ENCODE peak calls at places on chromosome 5, in four cellular contexts. K is cardiac muscle cell; Z is A549; P is CD8-positive, alpha-beta memory T cell. V is an unnamed sample.

GRCh38 chr5:104053057-104053666 is 490.6 kb upstream of the NUDT12 start:
- DNase-seq in K (peak), Z (no peak), P (no peak), V (no peak)

GRCh38 chr5:5181650-5182324 is 41.7 kb downstream of the ADAMTS16 start:
- DNase-seq in K (no peak), Z (no peak), P (no peak), V (no peak)

GRCh38 chr5:79509244-79509880 is 4.6 kb downstream of the HOMER1 start:
- DNase-seq in K (no peak), Z (no peak), P (no peak), V (no peak)

GRCh38 chr5:5886812-5887486 is 464.5 kb downstream of the ICE1 start:
- DNase-seq in K (peak), Z (peak), P (no peak), V (no peak)

GRCh38 chr5:75457691-75458090 is 53.7 kb downstream of the CERT1 start:
- DNase-seq in K (no peak), Z (no peak), P (no peak), V (no peak)

GRCh38 chr5:54018438-54018837 is 291.9 kb downstream of the ARL15 start:
- DNase-seq in K (no peak), Z (no peak), P (no peak), V (no peak)

GRCh38 chr5:14475013-14475412 is 106.6 kb upstream of the OTULINL start:
- DNase-seq in K (no peak), Z (no peak), P (no peak), V (no peak)

GRCh38 chr5:53407373-53407772 is 73.1 kb upstream of the FST start:
- DNase-seq in K (no peak), Z (no peak), P (no peak), V (no peak)

GRCh38 chr5:140261403-140262171 is 41.3 kb downstream of the PFDN1 start:
- DNase-seq in K (peak), Z (peak), P (no peak), V (peak)

GRCh38 chr5:176904276-176904675 is 5.1 kb upstream of the HK3 start:
- DNase-seq in K (no peak), Z (no peak), P (no peak), V (no peak)

GRCh38 chr5:93622240-93622885 is 39.3 kb downstream of the NR2F1 start:
- DNase-seq in K (no peak), Z (no peak), P (no peak), V (no peak)

GRCh38 chr5:175728316-175728715 is 70.4 kb downstream of the HRH2 start:
- DNase-seq in K (peak), Z (no peak), P (no peak), V (no peak)

GRCh38 chr5:79107020-79107796 is 4.4 kb upstream of the BHMT start:
- DNase-seq in K (no peak), Z (no peak), P (no peak), V (no peak)

GRCh38 chr5:87156631-87157030 is 111.1 kb upstream of the RASA1 start:
- DNase-seq in K (no peak), Z (no peak), P (no peak), V (no peak)

GRCh38 chr5:65791721-65792698 is 70.0 kb downstream of the NLN start:
- DNase-seq in K (no peak), Z (no peak), P (no peak), V (peak)

GRCh38 chr5:76500633-76501393 is 97.7 kb downstream of the IQGAP2 start:
- DNase-seq in K (no peak), Z (no peak), P (no peak), V (no peak)

GRCh38 chr5:134948929-134949328 is 18.8 kb upstream of the CATSPER3 start:
- DNase-seq in K (no peak), Z (no peak), P (no peak), V (no peak)

GRCh38 chr5:136058031-136058971 is 29.5 kb downstream of the TGFBI start:
- DNase-seq in K (no peak), Z (peak), P (no peak), V (no peak)

GRCh38 chr5:97991236-97991635 is 782.2 kb upstream of the RGMB start:
- DNase-seq in K (no peak), Z (no peak), P (no peak), V (no peak)

GRCh38 chr5:43418561-43418960 is 6.4 kb upstream of the CCL28 start:
- DNase-seq in K (no peak), Z (no peak), P (no peak), V (no peak)

GRCh38 chr5:177086918-177087706 is 397 bp downstream of the FGFR4 start:
- DNase-seq in K (no peak), Z (peak), P (peak), V (peak)

GRCh38 chr5:135157421-135158314 is 123.6 kb upstream of the PITX1 start:
- DNase-seq in K (no peak), Z (no peak), P (no peak), V (no peak)

GRCh38 chr5:140143521-140144258 is 18.0 kb downstream of the IGIP start:
- DNase-seq in K (no peak), Z (no peak), P (no peak), V (no peak)

GRCh38 chr5:109329296-109330252 is 80.2 kb downstream of the PJA2 start:
- DNase-seq in K (no peak), Z (no peak), P (no peak), V (no peak)

GRCh38 chr5:163867738-163868137 is 362.3 kb downstream of the MAT2B start:
- DNase-seq in K (no peak), Z (no peak), P (no peak), V (no peak)

DNA sequence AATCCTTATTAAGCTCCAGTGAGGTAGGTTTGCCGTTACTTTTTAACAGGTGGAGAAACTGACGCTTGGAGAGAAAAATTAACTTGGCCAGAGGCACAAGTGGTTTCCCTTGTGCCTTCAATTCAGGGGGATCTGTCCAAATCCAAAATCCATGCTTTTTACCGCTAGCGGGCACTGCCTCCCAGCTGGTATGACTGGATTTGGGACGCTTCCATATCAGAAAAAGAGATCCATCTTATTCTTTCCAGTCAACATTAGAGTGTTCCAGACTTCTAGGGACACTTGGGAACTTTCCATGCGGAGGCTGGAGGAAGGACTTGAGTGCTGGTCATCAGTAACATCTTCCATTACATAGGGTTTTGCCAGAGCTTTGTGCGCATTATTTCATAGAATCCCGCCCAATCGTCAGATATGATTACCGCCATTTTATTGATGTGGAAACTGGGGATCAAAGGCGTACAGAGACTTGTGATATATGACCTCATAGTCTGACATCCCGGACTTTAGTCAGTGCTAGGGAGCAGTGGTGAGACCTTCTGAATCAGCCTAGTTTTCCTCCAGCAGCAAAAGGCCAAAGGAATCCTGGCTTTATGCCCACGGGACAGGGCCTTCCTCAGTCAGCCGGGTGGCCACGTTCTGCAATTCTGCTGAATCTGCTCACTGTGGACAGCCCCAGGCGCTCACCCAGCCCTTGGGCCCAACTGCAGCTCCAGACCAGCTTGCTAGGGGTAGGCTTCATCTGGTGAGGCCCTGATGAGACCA is 1.1 kb upstream of the GNPDA1 start:
- DNase-seq in K (no peak), Z (no peak), P (no peak), V (no peak)
- H3K27ac ChIP-seq in K (no peak), Z (peak), P (peak), V (peak)

DNA sequence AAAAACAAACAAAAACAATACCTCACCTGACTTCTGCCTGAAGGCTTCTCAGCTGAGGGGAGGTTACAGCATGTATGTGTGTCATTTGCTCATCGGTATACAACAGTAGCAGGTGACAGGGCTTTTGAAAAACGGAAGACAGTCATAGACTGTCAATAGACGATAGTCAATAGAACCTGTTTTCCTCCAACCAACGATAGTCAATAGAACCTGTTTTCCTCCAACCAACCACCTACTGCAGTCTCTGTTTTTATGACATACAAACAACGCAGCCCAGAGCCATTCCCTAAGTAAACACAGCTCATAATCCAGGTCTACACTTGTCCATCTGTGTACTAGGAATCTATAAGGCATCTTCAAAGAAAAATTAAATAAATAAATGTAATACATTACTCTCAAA is 74.5 kb downstream of the RETREG1 start:
- DNase-seq in K (no peak), Z (no peak), P (no peak), V (no peak)
- H3K27ac ChIP-seq in K (no peak), Z (no peak), P (no peak), V (no peak)

GRCh38 chr5:113276001-113276400 is 158.8 kb downstream of the TSSK1B start:
- DNase-seq in K (no peak), Z (no peak), P (no peak), V (no peak)

GRCh38 chr5:113273949-113274348 is 160.8 kb downstream of the TSSK1B start:
- DNase-seq in K (no peak), Z (no peak), P (no peak), V (no peak)

GRCh38 chr5:113276493-113276892 is 158.3 kb downstream of the TSSK1B start:
- DNase-seq in K (no peak), Z (no peak), P (no peak), V (no peak)

GRCh38 chr5:113271753-113272454 is 162.9 kb downstream of the TSSK1B start:
- DNase-seq in K (no peak), Z (no peak), P (no peak), V (no peak)

DNA sequence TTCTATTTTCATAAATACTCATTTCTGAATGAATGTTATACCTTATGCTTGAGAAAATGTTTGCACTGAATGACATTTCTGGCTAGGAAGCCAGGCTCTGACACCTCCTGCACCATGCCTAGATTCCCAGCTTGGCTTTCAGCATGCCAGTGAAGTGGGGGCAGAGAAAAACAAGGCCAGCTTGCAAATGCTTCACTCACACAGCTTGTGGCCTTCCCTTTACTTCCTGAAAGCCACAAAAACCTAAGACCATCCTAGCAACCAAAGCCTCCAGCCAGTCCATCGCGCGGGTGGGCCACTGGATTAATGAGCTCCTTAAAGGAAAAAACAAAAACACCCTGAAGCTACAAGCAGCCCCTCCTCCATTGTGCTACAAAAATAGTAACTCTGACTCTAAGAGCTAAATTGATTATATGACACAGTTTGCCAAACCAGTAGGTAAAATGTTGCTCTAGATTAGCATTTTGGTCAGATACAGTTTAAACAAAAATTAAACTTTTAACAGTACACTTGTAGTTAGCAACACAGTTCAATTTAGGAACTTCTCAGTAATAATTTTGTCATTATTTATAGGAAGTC is 159.9 kb downstream of the TSSK1B start:
- DNase-seq in K (peak), Z (no peak), P (no peak), V (no peak)
- H3K27ac ChIP-seq in K (peak), Z (no peak), P (no peak), V (no peak)

GRCh38 chr5:150139334-150139733 is 16.3 kb downstream of the PDGFRB start:
- DNase-seq in K (no peak), Z (no peak), P (no peak), V (no peak)
- H3K27ac ChIP-seq in K (peak), Z (peak), P (no peak), V (peak)